ENCODE peak calls at places on chromosome 3, in seven cellular contexts. One of them, this sample, is unnamed.

GRCh38 chr3:185332026-185332735 is 30.8 kb upstream of the MAP3K13 start:
- DNase-seq in HL-60: peak
- DNase-seq in mesenchymal stem cell: peak
- DNase-seq in SJCRH30: peak
- DNase-seq in psoas muscle: no peak
- DNase-seq in keratinocyte: peak
- DNase-seq in A549: no peak
- DNase-seq in this sample: no peak

GRCh38 chr3:31409389-31409788 is 123.3 kb upstream of the STT3B start:
- DNase-seq in HL-60: no peak
- DNase-seq in mesenchymal stem cell: no peak
- DNase-seq in SJCRH30: no peak
- DNase-seq in psoas muscle: no peak
- DNase-seq in keratinocyte: no peak
- DNase-seq in A549: no peak
- DNase-seq in this sample: no peak

GRCh38 chr3:133376805-133377204 is 23.1 kb upstream of the BFSP2 start:
- DNase-seq in HL-60: no peak
- DNase-seq in mesenchymal stem cell: no peak
- DNase-seq in SJCRH30: peak
- DNase-seq in psoas muscle: no peak
- DNase-seq in keratinocyte: no peak
- DNase-seq in A549: no peak
- DNase-seq in this sample: no peak

GRCh38 chr3:134315286-134316106 is 58.8 kb downstream of the AMOTL2 start:
- DNase-seq in HL-60: no peak
- DNase-seq in mesenchymal stem cell: peak
- DNase-seq in SJCRH30: no peak
- DNase-seq in psoas muscle: peak
- DNase-seq in keratinocyte: no peak
- DNase-seq in A549: no peak
- DNase-seq in this sample: no peak

GRCh38 chr3:25433868-25434267 is 5.8 kb downstream of the RARB start:
- DNase-seq in HL-60: no peak
- DNase-seq in mesenchymal stem cell: no peak
- DNase-seq in SJCRH30: no peak
- DNase-seq in psoas muscle: no peak
- DNase-seq in keratinocyte: no peak
- DNase-seq in A549: no peak
- DNase-seq in this sample: no peak

GRCh38 chr3:188036375-188036985 is 117.5 kb upstream of the LPP start:
- DNase-seq in HL-60: no peak
- DNase-seq in mesenchymal stem cell: no peak
- DNase-seq in SJCRH30: no peak
- DNase-seq in psoas muscle: no peak
- DNase-seq in keratinocyte: no peak
- DNase-seq in A549: no peak
- DNase-seq in this sample: no peak

GRCh38 chr3:118380576-118380975 is 654.1 kb downstream of the IGSF11 start:
- DNase-seq in HL-60: no peak
- DNase-seq in mesenchymal stem cell: no peak
- DNase-seq in SJCRH30: no peak
- DNase-seq in psoas muscle: no peak
- DNase-seq in keratinocyte: no peak
- DNase-seq in A549: no peak
- DNase-seq in this sample: no peak

GRCh38 chr3:48232734-48233133 is 8.2 kb upstream of the ZNF589 start:
- DNase-seq in HL-60: peak
- DNase-seq in mesenchymal stem cell: peak
- DNase-seq in SJCRH30: peak
- DNase-seq in psoas muscle: peak
- DNase-seq in keratinocyte: no peak
- DNase-seq in A549: peak
- DNase-seq in this sample: peak

GRCh38 chr3:170876537-170876936 is 6.5 kb upstream of the RPL22L1 start:
- DNase-seq in HL-60: no peak
- DNase-seq in mesenchymal stem cell: no peak
- DNase-seq in SJCRH30: no peak
- DNase-seq in psoas muscle: no peak
- DNase-seq in keratinocyte: no peak
- DNase-seq in A549: no peak
- DNase-seq in this sample: no peak

GRCh38 chr3:70531063-70531657 is 218.7 kb upstream of the MDFIC2 start:
- DNase-seq in HL-60: no peak
- DNase-seq in mesenchymal stem cell: peak
- DNase-seq in SJCRH30: peak
- DNase-seq in psoas muscle: no peak
- DNase-seq in keratinocyte: no peak
- DNase-seq in A549: peak
- DNase-seq in this sample: no peak

GRCh38 chr3:59559721-59560514 is 510.1 kb upstream of the CFAP20DC start:
- DNase-seq in HL-60: no peak
- DNase-seq in mesenchymal stem cell: peak
- DNase-seq in SJCRH30: peak
- DNase-seq in psoas muscle: no peak
- DNase-seq in keratinocyte: peak
- DNase-seq in A549: peak
- DNase-seq in this sample: no peak

GRCh38 chr3:151753846-151754245 is 20.1 kb downstream of the AADACL2 start:
- DNase-seq in HL-60: no peak
- DNase-seq in mesenchymal stem cell: no peak
- DNase-seq in SJCRH30: no peak
- DNase-seq in psoas muscle: no peak
- DNase-seq in keratinocyte: no peak
- DNase-seq in A549: no peak
- DNase-seq in this sample: no peak

GRCh38 chr3:152574461-152575079 is 260.4 kb upstream of the P2RY1 start:
- DNase-seq in HL-60: no peak
- DNase-seq in mesenchymal stem cell: peak
- DNase-seq in SJCRH30: peak
- DNase-seq in psoas muscle: peak
- DNase-seq in keratinocyte: no peak
- DNase-seq in A549: peak
- DNase-seq in this sample: no peak

GRCh38 chr3:15633766-15634588 is 32.4 kb downstream of the BTD start:
- DNase-seq in HL-60: no peak
- DNase-seq in mesenchymal stem cell: peak
- DNase-seq in SJCRH30: peak
- DNase-seq in psoas muscle: no peak
- DNase-seq in keratinocyte: no peak
- DNase-seq in A549: no peak
- DNase-seq in this sample: no peak

GRCh38 chr3:57298041-57298440 is 5.6 kb upstream of the ASB14 start:
- DNase-seq in HL-60: no peak
- DNase-seq in mesenchymal stem cell: peak
- DNase-seq in SJCRH30: no peak
- DNase-seq in psoas muscle: peak
- DNase-seq in keratinocyte: no peak
- DNase-seq in A549: peak
- DNase-seq in this sample: no peak

GRCh38 chr3:35088943-35089342 is 550.4 kb upstream of the ARPP21 start:
- DNase-seq in HL-60: no peak
- DNase-seq in mesenchymal stem cell: no peak
- DNase-seq in SJCRH30: no peak
- DNase-seq in psoas muscle: no peak
- DNase-seq in keratinocyte: no peak
- DNase-seq in A549: no peak
- DNase-seq in this sample: no peak

GRCh38 chr3:120506076-120506827 is 55.5 kb upstream of the FSTL1 start:
- DNase-seq in HL-60: no peak
- DNase-seq in mesenchymal stem cell: no peak
- DNase-seq in SJCRH30: no peak
- DNase-seq in psoas muscle: no peak
- DNase-seq in keratinocyte: no peak
- DNase-seq in A549: no peak
- DNase-seq in this sample: no peak

GRCh38 chr3:54870423-54870822 is 57.4 kb downstream of the LRTM1 start:
- DNase-seq in HL-60: no peak
- DNase-seq in mesenchymal stem cell: peak
- DNase-seq in SJCRH30: peak
- DNase-seq in psoas muscle: no peak
- DNase-seq in keratinocyte: no peak
- DNase-seq in A549: peak
- DNase-seq in this sample: no peak

GRCh38 chr3:78701537-78701936 is 1066.3 kb downstream of the ROBO1 start:
- DNase-seq in HL-60: no peak
- DNase-seq in mesenchymal stem cell: no peak
- DNase-seq in SJCRH30: no peak
- DNase-seq in psoas muscle: no peak
- DNase-seq in keratinocyte: no peak
- DNase-seq in A549: no peak
- DNase-seq in this sample: no peak

GRCh38 chr3:187946031-187946691 is 200.9 kb upstream of the BCL6 start:
- DNase-seq in HL-60: no peak
- DNase-seq in mesenchymal stem cell: peak
- DNase-seq in SJCRH30: no peak
- DNase-seq in psoas muscle: no peak
- DNase-seq in keratinocyte: no peak
- DNase-seq in A549: no peak
- DNase-seq in this sample: no peak

GRCh38 chr3:137764001-137764433 is at the start of gene SOX14:
- DNase-seq in HL-60: no peak
- DNase-seq in mesenchymal stem cell: no peak
- DNase-seq in SJCRH30: no peak
- DNase-seq in psoas muscle: no peak
- DNase-seq in keratinocyte: no peak
- DNase-seq in A549: no peak
- DNase-seq in this sample: peak
- H3K4me3 ChIP-seq in HL-60: no peak
- H3K4me3 ChIP-seq in mesenchymal stem cell: no peak
- H3K4me3 ChIP-seq in SJCRH30: no peak
- H3K4me3 ChIP-seq in psoas muscle: peak
- H3K4me3 ChIP-seq in keratinocyte: no peak
- H3K4me3 ChIP-seq in A549: peak
- H3K4me3 ChIP-seq in this sample: no peak

GRCh38 chr3:14416453-14416852 is 14.0 kb downstream of the SLC6A6 start:
- DNase-seq in HL-60: no peak
- DNase-seq in mesenchymal stem cell: no peak
- DNase-seq in SJCRH30: no peak
- DNase-seq in psoas muscle: no peak
- DNase-seq in keratinocyte: no peak
- DNase-seq in A549: no peak
- DNase-seq in this sample: no peak

GRCh38 chr3:14418670-14419250 is 16.4 kb downstream of the SLC6A6 start:
- DNase-seq in HL-60: peak
- DNase-seq in mesenchymal stem cell: no peak
- DNase-seq in SJCRH30: no peak
- DNase-seq in psoas muscle: no peak
- DNase-seq in keratinocyte: no peak
- DNase-seq in A549: no peak
- DNase-seq in this sample: peak

GRCh38 chr3:14414841-14415464 is 12.5 kb downstream of the SLC6A6 start:
- DNase-seq in HL-60: no peak
- DNase-seq in mesenchymal stem cell: peak
- DNase-seq in SJCRH30: no peak
- DNase-seq in psoas muscle: no peak
- DNase-seq in keratinocyte: no peak
- DNase-seq in A549: no peak
- DNase-seq in this sample: no peak

GRCh38 chr3:14415501-14415900 is 13.1 kb downstream of the SLC6A6 start:
- DNase-seq in HL-60: no peak
- DNase-seq in mesenchymal stem cell: peak
- DNase-seq in SJCRH30: no peak
- DNase-seq in psoas muscle: no peak
- DNase-seq in keratinocyte: no peak
- DNase-seq in A549: no peak
- DNase-seq in this sample: no peak

DNA sequence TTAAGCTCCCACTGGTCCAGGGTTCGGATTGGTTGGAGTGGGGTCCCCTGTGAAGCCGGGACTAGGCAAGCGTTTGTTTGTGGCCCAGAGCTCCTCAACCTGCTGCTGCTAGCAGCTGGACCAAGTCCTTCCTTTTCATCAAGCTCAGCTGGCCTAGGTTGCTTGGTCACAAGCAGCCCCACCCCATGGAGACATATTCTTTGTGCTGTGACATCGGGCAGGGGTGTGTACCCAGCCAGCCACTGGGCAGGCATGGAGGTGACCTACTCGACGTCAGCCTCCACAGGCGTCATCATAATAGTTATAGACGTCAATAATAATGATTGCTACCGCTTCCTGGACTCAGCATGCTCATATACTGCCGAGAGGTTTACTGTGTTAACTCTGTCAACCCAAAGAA is 15.9 kb downstream of the SLC6A6 start:
- DNase-seq in HL-60: no peak
- DNase-seq in mesenchymal stem cell: no peak
- DNase-seq in SJCRH30: no peak
- DNase-seq in psoas muscle: no peak
- DNase-seq in keratinocyte: no peak
- DNase-seq in A549: no peak
- DNase-seq in this sample: no peak
- H3K27ac ChIP-seq in HL-60: peak
- H3K27ac ChIP-seq in mesenchymal stem cell: no peak
- H3K27ac ChIP-seq in SJCRH30: no peak
- H3K27ac ChIP-seq in psoas muscle: no peak
- H3K27ac ChIP-seq in keratinocyte: no peak
- H3K27ac ChIP-seq in A549: peak
- H3K27ac ChIP-seq in this sample: peak

GRCh38 chr3:14179795-14180194 is 1.2 kb downstream of the LSM3 start:
- DNase-seq in HL-60: no peak
- DNase-seq in mesenchymal stem cell: no peak
- DNase-seq in SJCRH30: no peak
- DNase-seq in psoas muscle: no peak
- DNase-seq in keratinocyte: no peak
- DNase-seq in A549: no peak
- DNase-seq in this sample: no peak
- H3K4me3 ChIP-seq in HL-60: peak
- H3K4me3 ChIP-seq in mesenchymal stem cell: peak
- H3K4me3 ChIP-seq in SJCRH30: peak
- H3K4me3 ChIP-seq in psoas muscle: peak
- H3K4me3 ChIP-seq in keratinocyte: peak
- H3K4me3 ChIP-seq in A549: peak
- H3K4me3 ChIP-seq in this sample: no peak

DNA sequence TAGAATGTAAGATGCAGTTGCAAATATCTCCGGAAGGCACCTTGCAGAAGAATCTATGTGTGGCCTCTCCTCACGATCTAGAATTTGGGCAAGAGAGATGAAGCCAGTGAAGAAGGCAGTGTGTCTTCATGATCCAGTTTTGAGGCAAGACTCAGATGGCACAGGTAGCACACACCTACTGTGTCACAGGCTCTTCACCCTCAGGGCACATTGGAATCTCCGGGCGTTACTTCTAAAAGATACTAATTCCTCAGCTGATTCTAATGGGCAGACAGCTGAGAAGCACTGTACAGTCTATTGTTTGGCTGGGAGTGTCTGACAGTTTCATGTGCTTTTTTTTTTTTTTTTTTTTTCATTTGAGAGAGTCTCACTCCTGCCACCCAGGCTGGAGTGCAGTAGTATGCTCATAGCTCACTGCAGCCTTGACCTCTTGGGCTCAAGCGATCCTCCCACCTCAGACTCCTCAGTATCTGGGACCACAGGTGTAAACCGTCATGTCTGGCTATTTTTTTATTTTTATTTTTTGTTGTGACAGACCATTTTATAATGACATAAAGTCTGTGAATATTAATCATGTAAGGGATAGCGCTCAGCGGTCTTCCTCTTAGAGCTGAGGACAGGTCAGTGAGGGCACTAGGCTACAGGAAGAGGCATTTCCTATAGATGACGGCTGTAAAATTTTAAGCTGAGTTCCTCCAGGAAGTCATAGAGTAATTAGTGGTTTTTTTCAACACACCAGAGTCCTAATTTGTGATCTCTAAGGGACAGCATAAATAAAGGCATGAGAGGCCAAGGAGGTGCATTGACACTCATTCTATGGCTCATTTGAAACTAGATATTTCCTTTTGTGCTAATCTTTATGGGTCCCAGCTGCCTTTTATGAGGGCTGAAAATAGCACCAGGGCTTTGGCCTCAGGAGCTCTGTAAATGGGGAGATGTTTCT is 4.0 kb downstream of the C3orf52 start:
- DNase-seq in HL-60: no peak
- DNase-seq in mesenchymal stem cell: no peak
- DNase-seq in SJCRH30: peak
- DNase-seq in psoas muscle: no peak
- DNase-seq in keratinocyte: no peak
- DNase-seq in A549: no peak
- DNase-seq in this sample: no peak
- H3K27ac ChIP-seq in HL-60: no peak
- H3K27ac ChIP-seq in mesenchymal stem cell: peak
- H3K27ac ChIP-seq in SJCRH30: no peak
- H3K27ac ChIP-seq in psoas muscle: no peak
- H3K27ac ChIP-seq in keratinocyte: no peak
- H3K27ac ChIP-seq in A549: no peak
- H3K27ac ChIP-seq in this sample: no peak